ENCODE peak calls at places on chromosomes 3 and 15, in five cellular contexts. I, B, A, Y and Z are unnamed samples.

GRCh38 chr3:88957751-88958452 is 149.5 kb upstream of the EPHA3 start:
- DNase-seq in I (no peak), B (no peak), A (no peak), Y (no peak), Z (no peak)

GRCh38 chr15:75131269-75131643 is 70.4 kb upstream of the C15orf39 start:
- DNase-seq in I (no peak), B (no peak), A (no peak), Y (no peak), Z (no peak)

GRCh38 chr3:110576962-110577361 is 494.7 kb upstream of the NECTIN3 start:
- DNase-seq in I (no peak), B (no peak), A (peak; percentile 80), Y (no peak), Z (peak; percentile 36)

GRCh38 chr3:66401578-66402382 is 99.0 kb downstream of the LRIG1 start:
- DNase-seq in I (no peak), B (no peak), A (no peak), Y (no peak), Z (no peak)

GRCh38 chr3:191412764-191413163 is 48.2 kb upstream of the PYDC2 start:
- DNase-seq in I (no peak), B (no peak), A (no peak), Y (peak; percentile 2), Z (no peak)

GRCh38 chr3:53163459-53164387 is 2.7 kb downstream of the PRKCD start:
- DNase-seq in I (no peak), B (peak; percentile 14), A (no peak), Y (no peak), Z (no peak)

GRCh38 chr3:150823277-150823676 is 60.3 kb upstream of the SIAH2 start:
- DNase-seq in I (no peak), B (no peak), A (no peak), Y (no peak), Z (no peak)

GRCh38 chr15:85475317-85475701 is 94.9 kb downstream of the AKAP13 start:
- DNase-seq in I (no peak), B (no peak), A (no peak), Y (no peak), Z (no peak)

GRCh38 chr3:42486814-42487569 is 15.5 kb upstream of the VIPR1 start:
- DNase-seq in I (no peak), B (no peak), A (no peak), Y (no peak), Z (no peak)

GRCh38 chr3:177665122-177665808 is 468.0 kb upstream of the TBL1XR1 start:
- DNase-seq in I (no peak), B (no peak), A (no peak), Y (no peak), Z (no peak)

GRCh38 chr3:52055537-52056351 is 627 bp downstream of the DUSP7 start:
- DNase-seq in I (peak; percentile 40), B (peak; percentile 59), A (no peak), Y (peak; percentile 72), Z (peak; percentile 23)
- TF ChIP-seq RAD21 in I (peak; percentile 87), B (peak; percentile 12), A (no peak), Y (peak; percentile 52), Z (no peak)

DNA sequence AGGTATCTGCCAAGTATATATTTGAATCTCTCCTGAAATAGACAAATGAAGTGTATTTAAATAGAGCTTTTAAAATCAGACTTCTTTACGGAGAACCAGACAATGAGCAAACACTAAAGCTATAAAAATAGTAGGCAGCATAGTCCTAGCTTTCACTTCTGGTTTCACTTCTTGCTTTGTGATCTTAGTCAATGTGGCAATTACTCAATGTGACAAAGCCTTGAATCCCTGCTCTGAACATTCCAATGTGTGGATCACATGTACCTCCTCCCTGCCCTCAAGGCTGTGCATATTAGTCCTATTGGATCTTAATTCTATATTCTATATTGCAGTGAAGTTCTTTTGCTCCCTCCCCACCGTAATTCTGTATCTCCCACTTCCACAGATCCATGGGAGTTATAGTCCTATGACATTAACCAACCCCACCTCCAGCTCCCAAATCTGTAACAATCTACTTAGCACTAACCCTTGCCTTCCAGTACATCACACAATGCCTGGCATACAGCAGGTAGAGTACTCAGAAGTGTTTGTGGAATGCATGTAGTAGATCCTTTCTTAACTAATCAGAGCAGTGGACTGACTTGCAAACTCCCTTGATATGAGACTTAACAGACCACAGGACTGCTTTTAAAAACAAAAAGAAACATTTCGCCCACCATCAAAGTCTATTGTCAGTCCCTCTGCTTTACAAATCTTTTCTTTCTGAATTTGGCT is 24.3 kb upstream of the CP start:
- DNase-seq in I (peak; percentile 75), B (no peak), A (no peak), Y (no peak), Z (peak; percentile 46)
- TF ChIP-seq RAD21 in I (no peak), B (no peak), A (no peak), Y (no peak), Z (no peak)

GRCh38 chr3:125200731-125201139 is 11.8 kb downstream of the SLC12A8 start:
- DNase-seq in I (peak; percentile 32), B (no peak), A (no peak), Y (no peak), Z (no peak)

GRCh38 chr3:125206934-125207333 is 5.6 kb downstream of the SLC12A8 start:
- DNase-seq in I (no peak), B (no peak), A (no peak), Y (no peak), Z (no peak)

GRCh38 chr3:125203731-125204130 is 8.8 kb downstream of the SLC12A8 start:
- DNase-seq in I (no peak), B (no peak), A (no peak), Y (no peak), Z (no peak)

GRCh38 chr3:125207507-125207906 is 5.0 kb downstream of the SLC12A8 start:
- DNase-seq in I (no peak), B (no peak), A (no peak), Y (no peak), Z (no peak)

GRCh38 chr3:125202197-125202596 is 10.4 kb downstream of the SLC12A8 start:
- DNase-seq in I (no peak), B (peak; percentile 15), A (no peak), Y (no peak), Z (no peak)
- TF ChIP-seq RAD21 in I (peak; percentile 10), B (peak; percentile 62), A (peak; percentile 48), Y (peak; percentile 38), Z (peak; percentile 41)

GRCh38 chr3:128196645-128197044 is 43.4 kb downstream of the EEFSEC start:
- DNase-seq in I (no peak), B (no peak), A (no peak), Y (no peak), Z (no peak)

GRCh38 chr3:128198313-128198712 is 45.0 kb downstream of the EEFSEC start:
- DNase-seq in I (peak; percentile 4), B (no peak), A (no peak), Y (no peak), Z (no peak)

GRCh38 chr3:128195802-128196201 is 42.5 kb downstream of the EEFSEC start:
- DNase-seq in I (no peak), B (no peak), A (no peak), Y (no peak), Z (no peak)

GRCh38 chr3:128195369-128195768 is 42.1 kb downstream of the EEFSEC start:
- DNase-seq in I (no peak), B (peak; percentile 16), A (no peak), Y (peak; percentile 67), Z (no peak)

DNA sequence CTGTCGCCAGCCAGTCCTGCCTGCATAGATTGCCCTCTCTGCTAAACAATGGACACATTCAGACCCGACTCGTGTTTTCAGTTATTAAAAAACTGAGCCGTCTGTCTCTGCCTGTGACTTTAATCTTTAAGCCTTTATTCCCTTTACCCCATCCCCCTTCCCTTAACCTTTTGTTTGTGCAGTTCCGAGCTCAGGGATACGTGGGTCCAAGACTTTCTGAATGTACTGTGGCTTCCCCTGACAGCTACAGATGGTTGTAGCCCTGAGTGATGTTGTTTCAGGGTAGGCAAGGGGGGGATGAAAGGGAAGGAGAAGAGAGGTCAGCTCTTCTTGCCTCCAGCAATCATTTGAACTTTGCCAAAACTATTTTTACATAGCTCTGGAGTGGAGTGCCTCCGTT is 44.6 kb downstream of the EEFSEC start:
- DNase-seq in I (peak; percentile 77), B (no peak), A (no peak), Y (no peak), Z (no peak)
- TF ChIP-seq RAD21 in I (no peak), B (no peak), A (no peak), Y (no peak), Z (no peak)

DNA sequence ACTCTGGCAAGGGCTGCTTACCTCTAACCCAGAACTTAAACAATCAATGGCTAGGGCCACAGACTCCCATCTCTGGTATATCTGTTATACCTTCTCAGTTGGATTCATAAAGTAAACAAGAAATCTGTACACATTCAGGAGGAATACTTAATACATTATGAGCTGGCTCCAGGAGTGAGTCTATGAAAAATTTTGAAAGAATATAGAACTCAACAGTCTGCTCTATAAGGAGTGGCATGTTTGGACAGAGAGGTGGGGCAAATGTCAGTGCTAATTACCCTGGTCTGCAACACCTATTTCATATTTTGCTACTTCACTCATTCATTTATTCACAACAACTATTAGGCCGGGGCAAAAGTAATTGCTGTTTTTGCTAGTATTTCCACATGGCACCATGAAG is 245.1 kb downstream of the THRB start:
- DNase-seq in I (no peak), B (no peak), A (no peak), Y (no peak), Z (no peak)
- TF ChIP-seq RAD21 in I (no peak), B (no peak), A (no peak), Y (no peak), Z (no peak)

GRCh38 chr3:157464283-157464682 is 27.6 kb downstream of the PTX3 start:
- DNase-seq in I (no peak), B (no peak), A (no peak), Y (no peak), Z (no peak)
- TF ChIP-seq RAD21 in I (no peak), B (no peak), A (no peak), Y (no peak), Z (no peak)

GRCh38 chr3:171672538-171672937 is 137.7 kb downstream of the PLD1 start:
- DNase-seq in I (no peak), B (no peak), A (no peak), Y (no peak), Z (no peak)

GRCh38 chr3:171679011-171679492 is 131.2 kb downstream of the PLD1 start:
- DNase-seq in I (peak; percentile 62), B (no peak), A (no peak), Y (no peak), Z (no peak)

GRCh38 chr3:171677706-171678105 is 132.6 kb downstream of the PLD1 start:
- DNase-seq in I (no peak), B (no peak), A (no peak), Y (no peak), Z (no peak)

GRCh38 chr3:171673951-171674350 is 136.3 kb downstream of the PLD1 start:
- DNase-seq in I (no peak), B (no peak), A (no peak), Y (no peak), Z (no peak)

DNA sequence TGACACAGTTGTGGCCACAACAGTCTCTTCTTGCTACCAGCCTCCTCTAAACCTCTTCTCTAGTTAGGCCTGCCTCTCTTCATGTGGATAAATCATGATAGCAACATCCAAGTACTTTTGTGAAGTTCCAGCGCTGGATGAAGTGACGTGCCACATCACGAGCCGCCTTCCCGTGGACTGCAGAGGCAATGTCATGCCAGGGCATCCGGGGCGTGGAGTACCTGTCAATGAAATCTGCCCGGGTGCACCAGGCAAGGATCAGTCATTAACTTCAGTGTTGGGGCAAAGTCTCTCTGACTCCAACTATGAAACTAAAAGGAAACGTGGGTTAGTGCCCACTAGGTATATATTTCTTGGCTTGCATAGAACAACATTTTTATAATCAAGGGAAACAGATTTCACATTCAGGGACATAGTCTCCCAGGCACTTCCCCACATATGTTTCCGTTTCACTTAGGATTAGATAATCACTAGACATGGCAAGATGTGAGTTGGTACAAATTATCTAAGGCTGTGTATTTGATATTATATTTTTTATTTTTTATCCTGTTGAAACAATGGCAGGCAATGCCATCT is 133.6 kb downstream of the PLD1 start:
- DNase-seq in I (no peak), B (no peak), A (no peak), Y (no peak), Z (no peak)
- TF ChIP-seq RAD21 in I (no peak), B (no peak), A (no peak), Y (no peak), Z (no peak)